ENCODE peak calls at places on chromosome 11, in five cellular contexts. S, Z, P, A and Y are unnamed samples. For H3K4me1, the result is how much of the 10 kb centered on the place peaks cover.

GRCh38 chr11:35953081-35953480 is 9.2 kb downstream of the LDLRAD3 start:
- DNase-seq in S (no peak), Z (no peak), P (peak), A (no peak), Y (no peak)

GRCh38 chr11:76799061-76799804 is 16.1 kb downstream of the TSKU start:
- DNase-seq in S (peak), Z (peak), P (peak), A (peak), Y (peak)

GRCh38 chr11:6320411-6321207 is at the start of gene CAVIN3:
- DNase-seq in S (peak), Z (peak), P (peak), A (peak), Y (peak)

GRCh38 chr11:76321820-76322524 is 59.0 kb downstream of the THAP12 start:
- DNase-seq in S (no peak), Z (no peak), P (no peak), A (peak), Y (no peak)

GRCh38 chr11:70158201-70158600 is 44.9 kb upstream of the FADD start:
- DNase-seq in S (peak), Z (no peak), P (no peak), A (no peak), Y (peak)

GRCh38 chr11:85647604-85648299 is at the start of gene TMEM126A:
- DNase-seq in S (peak), Z (peak), P (peak), A (peak), Y (peak)

GRCh38 chr11:106668147-106668546 is 350.1 kb downstream of the GUCY1A2 start:
- DNase-seq in S (no peak), Z (no peak), P (no peak), A (no peak), Y (no peak)

GRCh38 chr11:59187587-59187986 is 15.7 kb downstream of the DTX4 start:
- DNase-seq in S (no peak), Z (peak), P (peak), A (peak), Y (no peak)

DNA sequence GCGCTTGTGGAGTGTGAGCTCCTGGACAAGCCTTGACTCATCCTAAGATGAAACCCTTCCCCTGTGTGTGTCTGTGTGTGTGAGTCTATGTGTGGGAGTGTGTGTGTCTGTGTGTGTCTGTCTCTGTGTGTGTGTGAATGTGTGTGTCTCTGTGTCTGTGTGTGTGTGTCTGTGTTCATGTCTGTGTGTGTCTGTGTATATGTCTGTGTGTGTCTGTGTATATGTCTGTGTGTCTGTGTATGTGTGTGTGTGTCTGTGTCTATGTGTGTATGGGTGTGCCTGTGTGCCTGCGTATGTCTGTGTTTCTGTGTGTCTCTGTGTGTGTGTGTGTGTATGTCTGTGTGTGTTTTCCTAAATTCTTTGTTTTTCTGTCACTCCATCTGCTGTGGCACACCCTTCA is 48.7 kb downstream of the RPS6KA4 start:
- DNase-seq in S (no peak), Z (no peak), P (no peak), A (no peak), Y (no peak)
- H3K4me1 ChIP-seq in S (under half), Z (under half), P (under half), A (under half), Y (under half)

DNA sequence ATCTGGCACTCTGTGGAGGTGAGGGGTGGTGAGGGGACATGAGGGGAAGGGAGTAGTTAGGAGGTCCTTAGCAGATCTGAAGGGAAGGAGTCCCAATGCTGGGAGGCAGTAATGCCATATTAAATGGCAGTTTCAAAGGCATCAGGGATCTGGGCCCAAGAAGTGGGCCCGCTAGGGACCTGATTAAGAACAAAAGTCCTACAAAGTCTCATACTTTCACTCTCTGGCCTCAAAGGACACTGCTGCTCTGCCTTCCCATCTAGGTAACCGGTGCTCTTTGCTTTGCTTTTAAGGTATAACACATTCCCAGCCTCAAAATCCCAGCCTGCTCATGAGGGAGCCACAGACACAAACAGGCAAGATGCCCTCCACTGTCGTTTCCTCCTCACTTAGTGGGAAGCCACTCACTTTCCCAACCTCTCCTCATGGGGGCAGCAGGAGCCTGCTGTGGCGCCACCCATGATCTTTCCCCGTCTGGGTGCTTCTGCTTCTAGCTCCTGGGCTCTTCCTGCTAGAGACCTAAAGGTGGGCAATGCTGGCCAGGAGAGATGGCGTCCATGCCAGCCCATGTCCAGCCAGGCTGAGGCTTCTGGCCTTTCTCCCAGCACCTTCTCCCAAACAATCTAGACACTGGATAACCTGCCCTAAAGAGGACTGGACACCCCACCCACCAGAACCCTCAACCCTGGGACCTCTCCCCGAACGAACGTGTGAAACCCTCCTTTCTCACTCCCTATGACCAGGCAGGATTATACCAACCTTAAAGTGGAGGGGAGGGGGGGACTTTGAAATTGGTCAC is 68.3 kb downstream of the PLEKHA7 start:
- DNase-seq in S (peak), Z (peak), P (peak), A (peak), Y (no peak)
- H3K27ac ChIP-seq in S (no peak), Z (no peak), P (no peak), A (no peak), Y (no peak)

GRCh38 chr11:16879690-16880089 is 134.5 kb downstream of the PLEKHA7 start:
- DNase-seq in S (no peak), Z (no peak), P (no peak), A (no peak), Y (no peak)

GRCh38 chr11:16881766-16882165 is 132.4 kb downstream of the PLEKHA7 start:
- DNase-seq in S (no peak), Z (no peak), P (no peak), A (no peak), Y (no peak)

GRCh38 chr11:16883179-16883578 is 131.0 kb downstream of the PLEKHA7 start:
- DNase-seq in S (peak), Z (no peak), P (peak), A (peak), Y (no peak)

GRCh38 chr11:16880184-16880583 is 134.0 kb downstream of the PLEKHA7 start:
- DNase-seq in S (no peak), Z (no peak), P (no peak), A (no peak), Y (no peak)

GRCh38 chr11:16881074-16881709 is 133.0 kb downstream of the PLEKHA7 start:
- DNase-seq in S (peak), Z (peak), P (peak), A (peak), Y (peak)
- TF ChIP-seq CTCF in S (peak), Z (peak), P (no peak), A (peak), Y (peak)

GRCh38 chr11:67238894-67239794 is 27.1 kb upstream of the GRK2 start:
- DNase-seq in S (no peak), Z (no peak), P (no peak), A (no peak), Y (no peak)
- H3K4me1 ChIP-seq in S (under half), Z (under half), P (under half), A (half or more), Y (under half)

DNA sequence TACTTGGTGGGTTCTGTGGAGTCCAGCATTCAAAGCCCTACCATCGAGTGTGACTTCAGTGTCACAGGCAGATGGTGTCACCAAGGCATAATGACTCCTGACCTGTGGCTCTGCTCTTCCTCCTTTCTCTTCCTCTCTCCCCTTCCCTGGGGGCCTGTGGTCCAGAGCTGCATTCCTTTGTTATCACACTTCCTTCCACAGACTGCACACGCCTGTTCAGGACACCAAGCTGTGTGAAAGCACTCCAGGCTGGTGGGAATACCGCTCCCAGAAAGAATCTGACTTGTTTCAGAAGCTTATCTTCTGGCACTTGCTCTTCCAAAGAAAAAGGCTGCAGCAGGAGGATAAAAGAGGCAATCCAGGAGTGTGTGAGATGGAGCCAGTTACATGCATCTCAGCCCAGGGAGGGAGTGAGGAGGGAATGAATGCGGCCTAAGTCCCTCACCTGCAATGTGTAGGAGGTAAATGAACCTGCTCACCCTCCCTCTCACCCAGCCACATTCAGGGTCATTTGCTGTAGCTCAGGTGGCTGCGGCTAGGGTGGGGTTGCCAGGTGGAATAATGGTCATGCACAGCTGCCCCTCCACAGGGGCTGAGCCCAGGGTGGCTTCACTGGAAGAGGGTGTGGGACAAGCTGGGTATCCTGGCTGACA is 79.3 kb downstream of the ADAMTS15 start:
- DNase-seq in S (peak), Z (no peak), P (peak), A (no peak), Y (no peak)
- H3K27ac ChIP-seq in S (no peak), Z (peak), P (peak), A (no peak), Y (no peak)

DNA sequence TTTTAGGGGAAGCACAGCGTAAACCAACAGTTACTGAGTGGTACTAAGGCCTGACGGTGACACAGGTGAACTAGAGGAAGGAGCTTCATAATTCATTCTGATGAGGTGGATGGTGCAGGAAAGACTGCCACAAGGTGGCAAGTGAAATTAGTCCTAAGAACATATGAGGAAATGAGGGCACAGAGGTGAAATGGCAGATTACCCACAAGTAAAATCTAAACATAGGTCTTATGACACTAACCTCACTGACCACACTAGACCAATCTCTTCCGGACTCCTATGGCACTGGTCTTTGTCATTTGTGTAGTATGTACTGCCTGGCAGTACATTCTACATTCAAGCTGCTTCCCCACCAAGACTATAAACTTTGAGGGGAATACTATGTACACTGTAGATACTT is 20.2 kb downstream of the GAB2 start:
- DNase-seq in S (no peak), Z (no peak), P (no peak), A (no peak), Y (no peak)
- TF ChIP-seq CTCF in S (no peak), Z (no peak), P (no peak), A (no peak), Y (no peak)

DNA sequence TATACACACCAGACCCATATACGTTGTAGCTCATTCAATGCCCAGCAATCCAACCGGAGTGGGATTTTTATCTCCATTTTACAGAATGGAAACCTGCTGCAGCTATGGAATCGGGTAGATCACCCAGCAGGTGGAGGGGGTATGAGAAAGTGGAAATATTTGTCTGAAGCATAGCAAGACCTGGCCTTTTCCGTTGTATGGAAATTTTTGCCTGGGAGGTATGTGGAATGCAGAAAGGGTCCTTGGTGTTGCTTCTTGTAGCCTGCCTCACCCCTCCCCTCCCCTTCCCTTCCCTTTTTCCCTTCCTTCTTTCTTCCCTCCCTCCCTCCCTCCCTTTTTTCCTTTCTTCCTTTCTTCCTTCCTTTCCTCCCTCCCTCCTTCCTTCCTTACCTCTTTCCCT is 15.2 kb downstream of the TSPAN18 start:
- DNase-seq in S (no peak), Z (no peak), P (no peak), A (no peak), Y (no peak)
- H3K4me1 ChIP-seq in S (under half), Z (under half), P (half or more), A (under half), Y (under half)

GRCh38 chr11:72639475-72640375 is 34.5 kb downstream of the PDE2A start:
- DNase-seq in S (no peak), Z (no peak), P (peak), A (no peak), Y (no peak)

GRCh38 chr11:72643547-72643946 is 30.7 kb downstream of the PDE2A start:
- DNase-seq in S (no peak), Z (no peak), P (no peak), A (no peak), Y (peak)

GRCh38 chr11:72642815-72643511 is 31.3 kb downstream of the PDE2A start:
- DNase-seq in S (peak), Z (peak), P (peak), A (peak), Y (peak)

GRCh38 chr11:72641522-72641899 is 32.7 kb downstream of the PDE2A start:
- DNase-seq in S (no peak), Z (no peak), P (no peak), A (no peak), Y (peak)

DNA sequence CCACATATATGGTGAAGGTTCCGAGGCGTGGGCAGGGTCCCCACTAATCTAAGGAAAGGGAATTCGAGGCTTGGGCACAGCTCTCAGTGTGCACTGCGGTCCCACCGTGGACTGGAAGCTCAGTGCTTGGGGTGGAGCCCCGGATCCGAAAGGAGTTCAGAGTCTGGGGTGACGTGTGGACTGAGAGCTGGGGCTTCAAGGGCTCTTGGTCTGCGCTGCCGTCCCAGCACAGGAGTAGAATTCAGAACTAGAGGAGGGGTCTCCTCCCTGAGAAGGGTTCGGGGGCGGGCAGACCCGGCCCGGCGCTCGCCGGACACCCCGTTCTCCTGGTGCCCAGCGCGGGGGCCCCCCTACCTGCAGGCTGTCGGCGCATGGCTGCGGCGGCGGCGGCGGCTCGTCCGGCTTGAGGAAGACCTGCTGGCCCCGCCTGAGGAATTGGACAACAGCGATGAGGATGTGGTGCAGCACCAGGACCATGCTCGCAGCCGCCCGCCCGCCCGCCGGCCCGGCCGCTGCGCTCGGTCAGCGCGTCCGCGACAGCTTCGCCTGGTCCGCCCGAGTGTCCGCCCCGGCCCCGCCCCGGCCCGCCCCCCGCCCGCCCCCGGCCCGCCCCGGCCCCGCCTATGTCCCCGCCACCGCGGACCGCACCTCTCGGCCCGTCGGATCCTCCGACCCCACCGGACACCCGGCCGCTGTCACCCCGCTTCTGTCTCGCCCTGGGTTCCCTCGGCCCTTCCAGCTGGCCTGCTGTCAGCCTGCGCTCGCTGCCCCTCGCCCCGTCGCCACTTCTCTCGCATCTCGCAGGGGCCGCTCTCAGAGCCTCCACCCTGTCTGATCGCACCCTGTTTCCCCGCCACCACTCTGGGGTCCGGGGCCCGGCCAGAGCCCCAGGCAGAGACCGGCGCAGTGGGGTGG is 32.1 kb downstream of the PDE2A start:
- DNase-seq in S (peak), Z (peak), P (peak), A (peak), Y (peak)
- H3K27ac ChIP-seq in S (no peak), Z (peak), P (peak), A (peak), Y (no peak)

DNA sequence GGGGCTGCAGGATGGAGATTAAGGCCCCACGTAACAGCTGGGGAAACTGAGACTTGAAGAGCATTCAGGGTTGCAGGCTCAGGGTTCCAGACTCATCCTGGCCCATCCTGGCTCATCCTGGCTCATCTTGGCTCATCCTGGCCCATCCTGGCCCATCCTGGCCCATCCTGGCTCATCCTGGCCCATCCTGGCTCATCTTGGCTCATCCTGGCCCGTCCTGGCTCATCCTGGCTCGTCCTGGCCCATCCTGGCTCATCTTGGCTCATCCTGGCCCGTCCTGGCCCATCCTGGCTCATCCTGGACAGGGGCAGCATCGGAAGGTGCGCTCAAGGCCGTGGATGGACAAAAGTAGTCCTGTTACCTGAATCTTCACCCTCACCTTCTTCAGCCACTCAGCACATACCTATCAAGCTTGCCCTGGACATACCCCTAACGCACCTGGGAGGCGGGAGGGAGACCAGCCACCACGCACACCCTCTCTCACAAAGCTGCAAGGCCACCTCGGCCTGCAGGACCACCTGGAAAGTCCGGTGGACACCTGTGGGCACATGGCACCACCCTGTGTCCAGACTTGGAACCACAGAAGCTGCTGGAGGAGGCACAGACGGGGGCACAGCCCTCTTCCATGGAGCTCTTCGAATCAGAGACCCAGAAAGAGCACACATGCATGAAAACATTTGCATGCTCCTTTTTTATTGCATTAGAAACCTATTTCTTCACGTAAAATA is 20.3 kb upstream of the NLRP6 start:
- DNase-seq in S (no peak), Z (no peak), P (no peak), A (no peak), Y (peak)
- TF ChIP-seq CTCF in S (peak), Z (peak), P (no peak), A (no peak), Y (peak)